ENCODE peak calls at places on chromosomes 13 and 19, in six cellular contexts. H is fibroblast of lung; K is midbrain; B is fibroblast of mammary gland; X is stimulated activated CD4-positive, alpha-beta T cell treated with anti-CD3 and anti-CD28 coated beads, Interleukin-4, amount 100 ng/mL, for 48 hours; A is pancreas. Y is an unnamed sample.

GRCh38 chr19:49570138-49570856 is 10.1 kb downstream of the NOSIP start:
- DNase-seq in X (peak), B (peak), K (peak), H (peak), A (peak), Y (peak)

GRCh38 chr19:43780706-43781525 is at the start of gene KCNN4:
- DNase-seq in A (no peak), X (peak), H (peak), K (no peak), B (peak), Y (no peak)

GRCh38 chr13:39020853-39021462 is 16.9 kb downstream of the PROSER1 start:
- DNase-seq in H (no peak), B (no peak), K (no peak), X (no peak), A (no peak), Y (no peak)

GRCh38 chr19:45972081-45972943 is 1.4 kb downstream of the NOVA2 start:
- DNase-seq in H (no peak), K (no peak), A (no peak), B (no peak), X (peak), Y (peak)

GRCh38 chr13:77026255-77026782 is 640 bp downstream of the FBXL3 start:
- DNase-seq in A (peak), H (peak), B (peak), K (peak), X (peak), Y (peak)

GRCh38 chr13:84255226-84255625 is 373.0 kb upstream of the SLITRK1 start:
- DNase-seq in X (no peak), H (no peak), B (no peak), A (no peak), K (no peak), Y (no peak)

GRCh38 chr19:40907968-40908735 is 26.1 kb upstream of the CYP2A7 start:
- DNase-seq in K (no peak), B (no peak), X (peak), H (no peak), A (peak), Y (no peak)

GRCh38 chr19:4096049-4096892 is 27.7 kb downstream of the MAP2K2 start:
- DNase-seq in H (no peak), B (no peak), X (no peak), A (no peak), K (no peak), Y (no peak)

GRCh38 chr19:39870171-39870971 is 24.2 kb upstream of the FBL start:
- DNase-seq in H (no peak), A (no peak), B (no peak), X (no peak), K (no peak), Y (no peak)

GRCh38 chr13:77477299-77477848 is 58.1 kb upstream of the SCEL start:
- DNase-seq in X (no peak), H (no peak), B (peak), K (no peak), A (no peak), Y (no peak)

GRCh38 chr19:44757735-44758505 is 9.4 kb downstream of the BCL3 start:
- DNase-seq in H (peak), X (no peak), K (no peak), A (peak), B (peak), Y (no peak)

GRCh38 chr19:4115050-4115817 is 8.7 kb downstream of the MAP2K2 start:
- DNase-seq in K (peak), A (no peak), B (no peak), H (no peak), X (no peak), Y (peak)

GRCh38 chr13:32443111-32443510 is 15.2 kb upstream of the N4BP2L1 start:
- DNase-seq in K (no peak), H (peak), A (no peak), X (no peak), B (peak), Y (peak)

GRCh38 chr13:49607761-49608160 is 20.5 kb upstream of the ARL11 start:
- DNase-seq in B (no peak), A (no peak), X (no peak), K (no peak), H (no peak), Y (no peak)

GRCh38 chr13:113106053-113106452 is 462 bp downstream of the F7 start:
- DNase-seq in B (no peak), X (no peak), K (no peak), A (peak), H (no peak), Y (no peak)

GRCh38 chr13:106619688-106620555 is 52.0 kb upstream of the ARGLU1 start:
- DNase-seq in X (no peak), K (peak), A (no peak), H (peak), B (peak), Y (peak)

GRCh38 chr19:36182612-36183454 is 30.6 kb upstream of the COX7A1 start:
- DNase-seq in K (no peak), X (no peak), B (peak), H (no peak), A (no peak), Y (no peak)

GRCh38 chr19:11390359-11390758 is 6.2 kb upstream of the EPOR start:
- DNase-seq in X (no peak), K (no peak), H (no peak), A (no peak), B (no peak), Y (no peak)

GRCh38 chr19:47161876-47162489 is 31.3 kb downstream of the SAE1 start:
- DNase-seq in B (no peak), H (peak), A (no peak), K (no peak), X (no peak), Y (no peak)

GRCh38 chr19:47719047-47719885 is 6.0 kb downstream of the EHD2 start:
- DNase-seq in B (peak), K (peak), A (peak), X (no peak), H (peak), Y (peak)

GRCh38 chr13:27004866-27005265 is 166.7 kb downstream of the USP12 start:
- DNase-seq in H (no peak), X (no peak), K (no peak), A (no peak), B (no peak), Y (no peak)

GRCh38 chr13:33676045-33676699 is 141.8 kb upstream of the RFC3 start:
- DNase-seq in K (no peak), H (peak), A (no peak), X (no peak), B (peak), Y (no peak)

GRCh38 chr19:49793561-49793840 is 19.6 kb downstream of the FUZ start:
- DNase-seq in H (no peak), K (no peak), X (no peak), B (peak), A (no peak), Y (no peak)

GRCh38 chr19:47713046-47714021 is at the start of gene EHD2:
- DNase-seq in A (peak), H (peak), B (peak), X (peak), K (peak), Y (no peak)

GRCh38 chr13:25177636-25178035 is 5.5 kb upstream of the AMER2 start:
- DNase-seq in X (no peak), K (no peak), B (no peak), H (no peak), A (no peak), Y (no peak)

GRCh38 chr13:112572408-112572807 is 15.5 kb downstream of the TUBGCP3 start:
- DNase-seq in X (no peak), K (no peak), A (no peak), B (peak), H (peak), Y (no peak)

GRCh38 chr13:98301721-98302120 is 124.7 kb upstream of the RNF113B start:
- DNase-seq in B (no peak), H (peak), A (no peak), K (no peak), X (no peak), Y (no peak)

GRCh38 chr13:98880673-98881072 is 97.2 kb downstream of the DOCK9 start:
- DNase-seq in K (no peak), H (no peak), X (no peak), A (no peak), B (no peak), Y (no peak)

GRCh38 chr13:68522184-68522583 is 1292.0 kb upstream of the PCDH9 start:
- DNase-seq in A (no peak), X (no peak), K (no peak), H (no peak), B (no peak), Y (no peak)

GRCh38 chr19:54439174-54439851 is 9.7 kb upstream of the LENG8 start:
- DNase-seq in A (peak), H (peak), B (no peak), X (no peak), K (peak), Y (no peak)

GRCh38 chr13:75399168-75399878 is 82.6 kb downstream of the TBC1D4 start:
- DNase-seq in K (no peak), X (no peak), H (no peak), B (no peak), A (no peak), Y (no peak)

GRCh38 chr13:67077132-67077531 is 153.0 kb downstream of the PCDH9 start:
- DNase-seq in K (no peak), A (no peak), B (no peak), X (no peak), H (no peak), Y (no peak)

GRCh38 chr19:16702123-16702522 is 17.5 kb upstream of the NWD1 start:
- DNase-seq in B (peak), A (no peak), X (no peak), K (no peak), H (peak), Y (no peak)

GRCh38 chr19:42272989-42273406 is 3.9 kb downstream of the CIC start:
- DNase-seq in A (no peak), H (no peak), X (no peak), K (no peak), B (no peak), Y (no peak)

GRCh38 chr19:58229255-58229639 is 533 bp downstream of the ZNF544 start:
- DNase-seq in H (peak), X (peak), A (no peak), B (peak), K (no peak), Y (peak)

GRCh38 chr13:99605417-99606321 is 104.4 kb downstream of the TM9SF2 start:
- DNase-seq in B (peak), A (peak), H (no peak), K (peak), X (peak), Y (peak)